ENCODE peak calls at places on chromosomes 4 and X, in six cellular contexts. One of them, this sample, is unnamed.

GRCh38 chr4:83358410-83358809 is 23.8 kb upstream of the HPSE start:
- DNase-seq in fibroblast of the aortic adventitia: peak; percentile 64
- DNase-seq in fibroblast of mammary gland: peak; percentile 71
- DNase-seq in A549: peak; percentile 15
- DNase-seq in Calu3: no peak
- DNase-seq in HFFc6: peak; percentile 57
- DNase-seq in this sample: peak; percentile 1

GRCh38 chr4:56757270-56757746 is 64.2 kb downstream of the SPINK2 start:
- DNase-seq in fibroblast of the aortic adventitia: peak; percentile 43
- DNase-seq in fibroblast of mammary gland: peak; percentile 87
- DNase-seq in A549: peak; percentile 25
- DNase-seq in Calu3: no peak
- DNase-seq in HFFc6: peak; percentile 59
- DNase-seq in this sample: no peak

GRCh38 chr4:134337584-134337983 is 136.0 kb upstream of the PABPC4L start:
- DNase-seq in fibroblast of the aortic adventitia: no peak
- DNase-seq in fibroblast of mammary gland: no peak
- DNase-seq in A549: no peak
- DNase-seq in Calu3: no peak
- DNase-seq in HFFc6: peak; percentile 24
- DNase-seq in this sample: no peak

GRCh38 chr4:156898373-156899117 is 73.1 kb downstream of the PDGFC start:
- DNase-seq in fibroblast of the aortic adventitia: no peak
- DNase-seq in fibroblast of mammary gland: peak; percentile 42
- DNase-seq in A549: no peak
- DNase-seq in Calu3: no peak
- DNase-seq in HFFc6: no peak
- DNase-seq in this sample: no peak

GRCh38 chr4:49032440-49033161 is 46.5 kb downstream of the CWH43 start:
- DNase-seq in fibroblast of the aortic adventitia: peak; percentile 13
- DNase-seq in fibroblast of mammary gland: peak; percentile 24
- DNase-seq in A549: peak; percentile 6
- DNase-seq in Calu3: peak; percentile 46
- DNase-seq in HFFc6: no peak
- DNase-seq in this sample: no peak

GRCh38 chr4:26140150-26140898 is 180.5 kb upstream of the RBPJ start:
- DNase-seq in fibroblast of the aortic adventitia: peak; percentile 22
- DNase-seq in fibroblast of mammary gland: peak; percentile 57
- DNase-seq in A549: no peak
- DNase-seq in Calu3: no peak
- DNase-seq in HFFc6: peak; percentile 90
- DNase-seq in this sample: no peak

GRCh38 chr4:181688416-181688815 is 554.8 kb upstream of the TENM3 start:
- DNase-seq in fibroblast of the aortic adventitia: no peak
- DNase-seq in fibroblast of mammary gland: peak; percentile 69
- DNase-seq in A549: no peak
- DNase-seq in Calu3: no peak
- DNase-seq in HFFc6: no peak
- DNase-seq in this sample: no peak

GRCh38 chrX:136910565-136911040 is 30.1 kb upstream of the RBMX start:
- DNase-seq in fibroblast of the aortic adventitia: peak; percentile 40
- DNase-seq in fibroblast of mammary gland: peak; percentile 53
- DNase-seq in A549: no peak
- DNase-seq in Calu3: no peak
- DNase-seq in HFFc6: peak; percentile 3
- DNase-seq in this sample: no peak

GRCh38 chr4:25913056-25913850 is 767 bp upstream of the SMIM20 start:
- DNase-seq in fibroblast of the aortic adventitia: no peak
- DNase-seq in fibroblast of mammary gland: peak; percentile 41
- DNase-seq in A549: no peak
- DNase-seq in Calu3: no peak
- DNase-seq in HFFc6: no peak
- DNase-seq in this sample: no peak

GRCh38 chrX:130264573-130264972 is 4.1 kb downstream of the ZNF280C start:
- DNase-seq in fibroblast of the aortic adventitia: peak; percentile 23
- DNase-seq in fibroblast of mammary gland: peak; percentile 12
- DNase-seq in A549: no peak
- DNase-seq in Calu3: no peak
- DNase-seq in HFFc6: no peak
- DNase-seq in this sample: no peak

GRCh38 chr4:173490817-173491518 is 39.1 kb downstream of the HAND2 start:
- DNase-seq in fibroblast of the aortic adventitia: peak; percentile 79
- DNase-seq in fibroblast of mammary gland: peak; percentile 86
- DNase-seq in A549: no peak
- DNase-seq in Calu3: peak; percentile 18
- DNase-seq in HFFc6: peak; percentile 36
- DNase-seq in this sample: no peak

GRCh38 chr4:31370866-31371465 is 650.8 kb downstream of the PCDH7 start:
- DNase-seq in fibroblast of the aortic adventitia: peak; percentile 68
- DNase-seq in fibroblast of mammary gland: peak; percentile 58
- DNase-seq in A549: peak; percentile 7
- DNase-seq in Calu3: no peak
- DNase-seq in HFFc6: peak; percentile 2
- DNase-seq in this sample: peak; percentile 5

GRCh38 chrX:121008920-121009319 is 23.4 kb upstream of the CT47A1 start:
- DNase-seq in fibroblast of the aortic adventitia: peak; percentile 2
- DNase-seq in fibroblast of mammary gland: peak; percentile 23
- DNase-seq in A549: no peak
- DNase-seq in Calu3: no peak
- DNase-seq in HFFc6: no peak
- DNase-seq in this sample: no peak

GRCh38 chr4:144582975-144583374 is 63.0 kb upstream of the HHIP start:
- DNase-seq in fibroblast of the aortic adventitia: peak; percentile 6
- DNase-seq in fibroblast of mammary gland: peak; percentile 14
- DNase-seq in A549: no peak
- DNase-seq in Calu3: no peak
- DNase-seq in HFFc6: no peak
- DNase-seq in this sample: no peak

GRCh38 chrX:39736219-39737211 is 361.2 kb downstream of the BCOR start:
- DNase-seq in fibroblast of the aortic adventitia: peak; percentile 94
- DNase-seq in fibroblast of mammary gland: peak; percentile 84
- DNase-seq in A549: peak; percentile 33
- DNase-seq in Calu3: peak; percentile 75
- DNase-seq in HFFc6: peak; percentile 65
- DNase-seq in this sample: no peak

GRCh38 chrX:45266456-45266855 is 65.8 kb upstream of the DIPK2B start:
- DNase-seq in fibroblast of the aortic adventitia: no peak
- DNase-seq in fibroblast of mammary gland: peak; percentile 5
- DNase-seq in A549: no peak
- DNase-seq in Calu3: no peak
- DNase-seq in HFFc6: no peak
- DNase-seq in this sample: no peak

GRCh38 chrX:24219320-24219719 is 69.8 kb downstream of the ZFX start:
- DNase-seq in fibroblast of the aortic adventitia: no peak
- DNase-seq in fibroblast of mammary gland: no peak
- DNase-seq in A549: no peak
- DNase-seq in Calu3: no peak
- DNase-seq in HFFc6: no peak
- DNase-seq in this sample: no peak

GRCh38 chrX:78123190-78123589 is 16.3 kb downstream of the TAF9B start:
- DNase-seq in fibroblast of the aortic adventitia: peak; percentile 47
- DNase-seq in fibroblast of mammary gland: peak; percentile 67
- DNase-seq in A549: no peak
- DNase-seq in Calu3: peak; percentile 13
- DNase-seq in HFFc6: peak; percentile 65
- DNase-seq in this sample: no peak

GRCh38 chr4:4591071-4591470 is 49.2 kb upstream of the STX18 start:
- DNase-seq in fibroblast of the aortic adventitia: peak; percentile 27
- DNase-seq in fibroblast of mammary gland: peak; percentile 42
- DNase-seq in A549: no peak
- DNase-seq in Calu3: no peak
- DNase-seq in HFFc6: no peak
- DNase-seq in this sample: no peak

GRCh38 chr4:86757468-86757867 is 91.7 kb downstream of the SLC10A6 start:
- DNase-seq in fibroblast of the aortic adventitia: no peak
- DNase-seq in fibroblast of mammary gland: no peak
- DNase-seq in A549: no peak
- DNase-seq in Calu3: no peak
- DNase-seq in HFFc6: no peak
- DNase-seq in this sample: no peak

GRCh38 chrX:41558531-41558930 is 111.4 kb downstream of the NYX start:
- DNase-seq in fibroblast of the aortic adventitia: peak; percentile 51
- DNase-seq in fibroblast of mammary gland: peak; percentile 55
- DNase-seq in A549: peak; percentile 14
- DNase-seq in Calu3: no peak
- DNase-seq in HFFc6: no peak
- DNase-seq in this sample: no peak

GRCh38 chr4:88621763-88622327 is 29.6 kb downstream of the HERC3 start:
- DNase-seq in fibroblast of the aortic adventitia: no peak
- DNase-seq in fibroblast of mammary gland: no peak
- DNase-seq in A549: no peak
- DNase-seq in Calu3: no peak
- DNase-seq in HFFc6: no peak
- DNase-seq in this sample: no peak

GRCh38 chrX:10755477-10756334 is 135.3 kb upstream of the MID1 start:
- DNase-seq in fibroblast of the aortic adventitia: peak; percentile 86
- DNase-seq in fibroblast of mammary gland: peak; percentile 54
- DNase-seq in A549: peak; percentile 39
- DNase-seq in Calu3: peak; percentile 6
- DNase-seq in HFFc6: peak; percentile 3
- DNase-seq in this sample: no peak

GRCh38 chr4:102869569-102870227 is 906 bp downstream of the CISD2 start:
- DNase-seq in fibroblast of the aortic adventitia: no peak
- DNase-seq in fibroblast of mammary gland: no peak
- DNase-seq in A549: no peak
- DNase-seq in Calu3: no peak
- DNase-seq in HFFc6: no peak
- DNase-seq in this sample: no peak

GRCh38 chrX:151723156-151723760 is 7.4 kb downstream of the FATE1 start:
- DNase-seq in fibroblast of the aortic adventitia: no peak
- DNase-seq in fibroblast of mammary gland: no peak
- DNase-seq in A549: no peak
- DNase-seq in Calu3: no peak
- DNase-seq in HFFc6: no peak
- DNase-seq in this sample: no peak

GRCh38 chr4:124121511-124121934 is 591.0 kb downstream of the ANKRD50 start:
- DNase-seq in fibroblast of the aortic adventitia: peak; percentile 98
- DNase-seq in fibroblast of mammary gland: peak; percentile 52
- DNase-seq in A549: no peak
- DNase-seq in Calu3: peak; percentile 30
- DNase-seq in HFFc6: peak; percentile 21
- DNase-seq in this sample: no peak

GRCh38 chr4:168076989-168077725 is 15.2 kb upstream of the ANXA10 start:
- DNase-seq in fibroblast of the aortic adventitia: peak; percentile 93
- DNase-seq in fibroblast of mammary gland: peak; percentile 76
- DNase-seq in A549: peak; percentile 4
- DNase-seq in Calu3: peak; percentile 74
- DNase-seq in HFFc6: peak; percentile 55
- DNase-seq in this sample: peak; percentile 19
- TF ChIP-seq CTCF in fibroblast of the aortic adventitia: peak; percentile 98
- TF ChIP-seq CTCF in fibroblast of mammary gland: peak; percentile 100
- TF ChIP-seq CTCF in A549: peak; percentile 80
- TF ChIP-seq CTCF in Calu3: peak; percentile 43
- TF ChIP-seq CTCF in HFFc6: peak; percentile 98
- TF ChIP-seq CTCF in this sample: peak; percentile 97

DNA sequence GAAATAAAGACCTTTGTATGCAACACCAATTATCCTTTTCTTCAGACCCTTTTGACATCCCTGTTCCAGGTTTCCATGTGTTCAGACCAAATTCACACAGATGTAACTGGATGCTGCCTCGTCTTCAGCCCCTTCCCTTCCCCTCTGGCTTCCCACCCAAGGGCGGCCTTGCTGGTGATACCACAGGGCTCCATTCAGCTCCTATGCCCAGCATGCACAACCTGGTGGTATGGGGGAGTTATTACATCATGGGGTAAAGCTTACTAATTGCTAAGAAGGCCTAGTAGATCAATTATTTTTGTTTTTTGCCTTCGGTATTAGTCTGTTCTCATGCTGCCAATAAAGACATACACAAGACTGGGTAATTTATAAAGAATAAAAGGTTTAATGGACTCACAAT is 317.0 kb upstream of the CXXC4 start:
- DNase-seq in fibroblast of the aortic adventitia: no peak
- DNase-seq in fibroblast of mammary gland: no peak
- DNase-seq in A549: no peak
- DNase-seq in Calu3: no peak
- DNase-seq in HFFc6: no peak
- DNase-seq in this sample: no peak
- TF ChIP-seq CTCF in fibroblast of the aortic adventitia: no peak
- TF ChIP-seq CTCF in fibroblast of mammary gland: no peak
- TF ChIP-seq CTCF in A549: no peak
- TF ChIP-seq CTCF in Calu3: no peak
- TF ChIP-seq CTCF in HFFc6: no peak
- TF ChIP-seq CTCF in this sample: no peak

GRCh38 chr4:7398104-7398423 is 36.7 kb downstream of the PSAPL1 start:
- DNase-seq in fibroblast of the aortic adventitia: no peak
- DNase-seq in fibroblast of mammary gland: peak; percentile 18
- DNase-seq in A549: no peak
- DNase-seq in Calu3: peak; percentile 50
- DNase-seq in HFFc6: no peak
- DNase-seq in this sample: no peak
- TF ChIP-seq CTCF in fibroblast of the aortic adventitia: no peak
- TF ChIP-seq CTCF in fibroblast of mammary gland: no peak
- TF ChIP-seq CTCF in A549: no peak
- TF ChIP-seq CTCF in Calu3: no peak
- TF ChIP-seq CTCF in HFFc6: no peak
- TF ChIP-seq CTCF in this sample: no peak

DNA sequence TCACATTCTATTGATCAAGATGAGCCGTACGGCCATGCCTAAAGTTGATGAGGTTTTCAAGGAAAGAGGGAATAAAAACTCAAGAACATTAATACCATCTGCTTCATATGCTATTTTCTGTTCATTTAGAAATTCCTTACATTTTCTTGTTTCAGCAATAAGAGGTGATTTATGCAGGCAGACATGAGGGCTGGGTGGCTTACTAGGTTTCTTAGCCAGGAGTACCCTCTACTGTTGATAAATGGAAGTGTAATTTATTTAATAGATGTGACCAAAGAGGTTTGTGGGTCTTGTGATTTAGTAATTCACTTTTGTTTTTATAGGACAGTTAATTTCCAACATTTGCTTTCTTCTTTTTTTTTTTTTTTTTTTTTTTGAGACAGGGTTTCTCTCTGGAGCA is 6.4 kb upstream of the SMIM9 start:
- DNase-seq in fibroblast of the aortic adventitia: peak; percentile 80
- DNase-seq in fibroblast of mammary gland: peak; percentile 65
- DNase-seq in A549: peak; percentile 28
- DNase-seq in Calu3: peak; percentile 3
- DNase-seq in HFFc6: peak; percentile 33
- DNase-seq in this sample: peak; percentile 12
- TF ChIP-seq CTCF in fibroblast of the aortic adventitia: peak; percentile 52
- TF ChIP-seq CTCF in fibroblast of mammary gland: peak; percentile 54
- TF ChIP-seq CTCF in A549: peak; percentile 58
- TF ChIP-seq CTCF in Calu3: peak; percentile 24
- TF ChIP-seq CTCF in HFFc6: peak; percentile 75
- TF ChIP-seq CTCF in this sample: peak; percentile 39

GRCh38 chr4:69025999-69026387 is 70.3 kb upstream of the UGT2B7 start:
- DNase-seq in fibroblast of the aortic adventitia: no peak
- DNase-seq in fibroblast of mammary gland: no peak
- DNase-seq in A549: no peak
- DNase-seq in Calu3: no peak
- DNase-seq in HFFc6: no peak
- DNase-seq in this sample: no peak

GRCh38 chr4:69026974-69027373 is 69.3 kb upstream of the UGT2B7 start:
- DNase-seq in fibroblast of the aortic adventitia: no peak
- DNase-seq in fibroblast of mammary gland: no peak
- DNase-seq in A549: no peak
- DNase-seq in Calu3: no peak
- DNase-seq in HFFc6: no peak
- DNase-seq in this sample: no peak

GRCh38 chr4:69025191-69025998 is 70.9 kb upstream of the UGT2B7 start:
- DNase-seq in fibroblast of the aortic adventitia: no peak
- DNase-seq in fibroblast of mammary gland: no peak
- DNase-seq in A549: no peak
- DNase-seq in Calu3: peak; percentile 28
- DNase-seq in HFFc6: no peak
- DNase-seq in this sample: no peak
- TF ChIP-seq CTCF in fibroblast of the aortic adventitia: peak; percentile 38
- TF ChIP-seq CTCF in fibroblast of mammary gland: peak; percentile 11
- TF ChIP-seq CTCF in A549: peak; percentile 17
- TF ChIP-seq CTCF in Calu3: peak; percentile 50
- TF ChIP-seq CTCF in HFFc6: peak; percentile 45
- TF ChIP-seq CTCF in this sample: no peak

This sample was measured in AG09319.